ENCODE peak calls at places on chromosomes 7 and 10, in five cellular contexts. L, D, J, K and T are unnamed samples.

GRCh38 chr7:6392712-6393666 is 54.8 kb downstream of the DAGLB start:
- DNase-seq in L (peak; percentile 69), D (peak; percentile 95), J (peak; percentile 58), K (no peak), T (no peak)

GRCh38 chr7:110003827-110004226 is 1087.1 kb upstream of the LRRN3 start:
- DNase-seq in L (no peak), D (no peak), J (no peak), K (no peak), T (no peak)

GRCh38 chr10:132649651-132650360 is 112.2 kb downstream of the INPP5A start:
- DNase-seq in L (no peak), D (no peak), J (peak; percentile 41), K (no peak), T (no peak)

GRCh38 chr7:46032353-46032752 is 111.3 kb upstream of the IGFBP3 start:
- DNase-seq in L (no peak), D (no peak), J (no peak), K (no peak), T (no peak)

GRCh38 chr10:8315619-8316021 is 261.1 kb downstream of the GATA3 start:
- DNase-seq in L (no peak), D (no peak), J (no peak), K (no peak), T (no peak)

GRCh38 chr7:151387161-151388006 is 22.5 kb downstream of the WDR86 start:
- DNase-seq in L (no peak), D (no peak), J (peak; percentile 72), K (peak; percentile 73), T (no peak)

GRCh38 chr10:60627778-60628773 is 150.2 kb upstream of the CDK1 start:
- DNase-seq in L (no peak), D (no peak), J (no peak), K (no peak), T (no peak)

GRCh38 chr7:69656890-69657289 is 58.6 kb downstream of the AUTS2 start:
- DNase-seq in L (no peak), D (no peak), J (no peak), K (no peak), T (no peak)

GRCh38 chr10:119652361-119652760 is 1.2 kb downstream of the BAG3 start:
- DNase-seq in L (peak; percentile 43), D (no peak), J (no peak), K (no peak), T (no peak)

GRCh38 chr7:54880326-54880989 is 121.4 kb upstream of the SEC61G start:
- DNase-seq in L (no peak), D (peak; percentile 75), J (no peak), K (peak; percentile 25), T (no peak)

GRCh38 chr7:129556607-129557120 is 54.3 kb downstream of the SMKR1 start:
- DNase-seq in L (no peak), D (no peak), J (no peak), K (no peak), T (no peak)

GRCh38 chr10:62471718-62472117 is 97.5 kb downstream of the ZNF365 start:
- DNase-seq in L (no peak), D (no peak), J (no peak), K (no peak), T (no peak)

GRCh38 chr7:27185013-27185707 is at the start of gene HOXA11:
- DNase-seq in L (no peak), D (peak; percentile 83), J (peak; percentile 63), K (peak; percentile 58), T (no peak)

GRCh38 chr10:80414126-80414898 is 6.0 kb downstream of the PRXL2A start:
- DNase-seq in L (no peak), D (peak; percentile 48), J (no peak), K (no peak), T (no peak)

GRCh38 chr7:2359610-2360009 is 5.0 kb downstream of the EIF3B start:
- DNase-seq in L (no peak), D (no peak), J (no peak), K (no peak), T (no peak)

GRCh38 chr7:147298611-147299043 is 1182.0 kb downstream of the CNTNAP2 start:
- DNase-seq in L (no peak), D (no peak), J (no peak), K (no peak), T (no peak)

GRCh38 chr10:119651514-119652327 is 541 bp downstream of the BAG3 start:
- DNase-seq in L (no peak), D (peak; percentile 26), J (peak; percentile 91), K (peak; percentile 91), T (peak; percentile 38)

GRCh38 chr10:43407148-43407575 is 1.8 kb downstream of the HNRNPF start:
- DNase-seq in L (no peak), D (peak; percentile 73), J (peak; percentile 95), K (peak; percentile 96), T (peak; percentile 31)

GRCh38 chr7:7201583-7202374 is 19.4 kb downstream of the C1GALT1 start:
- DNase-seq in L (no peak), D (peak; percentile 63), J (peak; percentile 84), K (no peak), T (peak; percentile 23)

GRCh38 chr10:11043446-11044127 is 25.9 kb downstream of the CELF2 start:
- DNase-seq in L (no peak), D (no peak), J (no peak), K (no peak), T (no peak)

GRCh38 chr10:59857049-59857448 is 49.3 kb downstream of the CCDC6 start:
- DNase-seq in L (no peak), D (no peak), J (no peak), K (no peak), T (no peak)

GRCh38 chr10:96614515-96614914 is 27.7 kb upstream of the TM9SF3 start:
- DNase-seq in L (peak; percentile 23), D (no peak), J (no peak), K (no peak), T (no peak)

GRCh38 chr10:104937528-104937927 is 296.4 kb downstream of the SORCS3 start:
- DNase-seq in L (peak; percentile 93), D (no peak), J (no peak), K (no peak), T (no peak)
- TF ChIP-seq POLR2AphosphoS5 in L (peak; percentile 44), D (no peak), J (no peak), K (no peak), T (no peak)

GRCh38 chr7:72219500-72219899 is 192.6 kb downstream of the CALN1 start:
- DNase-seq in L (no peak), D (no peak), J (no peak), K (no peak), T (no peak)
- TF ChIP-seq POLR2AphosphoS5 in L (no peak), D (no peak), J (no peak), K (no peak), T (no peak)

GRCh38 chr10:113982745-113983144 is 60.9 kb upstream of the ADRB1 start:
- DNase-seq in L (no peak), D (no peak), J (no peak), K (no peak), T (peak; percentile 25)
- TF ChIP-seq POLR2AphosphoS5 in L (no peak), D (no peak), J (no peak), K (no peak), T (no peak)

GRCh38 chr7:64463636-64464375 is 99.1 kb downstream of the ZNF680 start:
- DNase-seq in L (no peak), D (peak; percentile 10), J (no peak), K (peak; percentile 40), T (no peak)
- TF ChIP-seq POLR2AphosphoS5 in L (no peak), D (no peak), J (peak; percentile 54), K (no peak), T (no peak)

DNA sequence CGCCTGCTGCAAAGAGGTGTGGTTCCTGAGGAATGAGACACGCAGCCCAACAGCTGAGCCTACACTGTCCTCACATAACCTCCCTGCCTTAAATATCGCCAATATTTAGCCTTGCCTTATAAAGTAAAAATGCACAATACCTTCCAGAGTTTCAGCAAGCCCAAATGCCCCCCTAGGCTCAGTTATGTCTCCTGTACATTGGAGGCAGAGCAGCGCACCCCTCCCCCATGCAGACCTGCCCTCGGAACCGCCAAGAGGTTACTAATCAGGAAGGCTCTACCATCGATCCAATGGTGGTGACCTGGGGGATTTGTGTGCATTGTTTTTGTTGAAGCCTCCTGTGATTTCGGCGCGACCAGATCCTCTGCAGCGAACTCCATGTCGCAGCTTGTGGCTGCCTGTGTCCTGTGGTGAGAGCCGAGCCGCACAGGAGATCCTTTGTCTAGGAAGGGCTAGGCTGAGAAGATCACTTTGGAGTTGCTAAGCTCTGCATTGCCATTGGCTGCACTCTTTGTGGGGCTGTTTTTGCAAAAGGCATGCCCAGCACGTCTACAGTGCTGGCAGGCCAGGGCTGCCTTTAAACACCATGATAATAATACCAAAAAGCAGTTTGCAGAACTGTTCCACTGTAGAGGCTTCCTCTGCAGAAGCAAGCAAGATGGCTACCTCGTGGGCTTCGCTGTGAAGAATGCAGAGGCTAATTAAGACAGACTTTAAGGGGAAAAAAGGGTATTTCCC is 40.1 kb downstream of the TET1 start:
- DNase-seq in L (peak; percentile 70), D (peak; percentile 66), J (peak; percentile 86), K (no peak), T (peak; percentile 40)
- TF ChIP-seq POLR2AphosphoS5 in L (peak; percentile 35), D (no peak), J (peak; percentile 75), K (no peak), T (peak; percentile 75)

GRCh38 chr7:87330316-87330715 is 15.1 kb upstream of the CROT start:
- DNase-seq in L (no peak), D (no peak), J (no peak), K (no peak), T (no peak)

GRCh38 chr7:87331687-87332256 is 13.7 kb upstream of the CROT start:
- DNase-seq in L (no peak), D (no peak), J (no peak), K (no peak), T (no peak)

GRCh38 chr7:87332321-87332720 is 13.1 kb upstream of the CROT start:
- DNase-seq in L (no peak), D (no peak), J (no peak), K (no peak), T (no peak)

GRCh38 chr7:87328281-87328680 is 17.2 kb upstream of the CROT start:
- DNase-seq in L (peak; percentile 68), D (no peak), J (no peak), K (no peak), T (no peak)

GRCh38 chr7:87330942-87331341 is 14.5 kb upstream of the CROT start:
- DNase-seq in L (no peak), D (no peak), J (no peak), K (no peak), T (no peak)
- TF ChIP-seq POLR2AphosphoS5 in L (no peak), D (no peak), J (no peak), K (no peak), T (no peak)